ENCODE peak calls at places on chromosomes 13 and 19, in seven cellular contexts. K is AG09319, V is mucosa of descending colon, M is hypothalamus, Q is Peyer's patch, I is kidney tubule cell, R is T-helper 9 cell. F is an unnamed sample.

GRCh38 chr13:74681891-74682290 is 547.7 kb upstream of the KLF12 start:
- DNase-seq in K (no peak), V (no peak), M (no peak), Q (no peak), I (no peak), R (no peak), F (no peak)

GRCh38 chr19:55537741-55538111 is 793 bp upstream of the SBK2 start:
- DNase-seq in K (no peak), V (no peak), M (no peak), Q (no peak), I (peak), R (no peak), F (peak)

GRCh38 chr13:40137400-40137799 is 481.9 kb downstream of the COG6 start:
- DNase-seq in K (no peak), V (no peak), M (no peak), Q (no peak), I (no peak), R (no peak), F (no peak)

GRCh38 chr19:1302534-1303239 is 17.0 kb downstream of the EFNA2 start:
- DNase-seq in K (no peak), V (no peak), M (peak), Q (no peak), I (no peak), R (no peak), F (no peak)

GRCh38 chr19:42193706-42194105 is 23.8 kb downstream of the DEDD2 start:
- DNase-seq in K (no peak), V (no peak), M (no peak), Q (no peak), I (no peak), R (no peak), F (peak)

GRCh38 chr19:1396019-1396767 is 5.1 kb downstream of the GAMT start:
- DNase-seq in K (no peak), V (no peak), M (no peak), Q (no peak), I (no peak), R (no peak), F (no peak)

GRCh38 chr19:6873708-6874431 is 13.5 kb upstream of the ADGRE1 start:
- DNase-seq in K (no peak), V (peak), M (no peak), Q (no peak), I (no peak), R (no peak), F (no peak)

GRCh38 chr13:21478881-21479808 is 20.0 kb upstream of the ZDHHC20 start:
- DNase-seq in K (peak), V (peak), M (no peak), Q (peak), I (peak), R (peak), F (peak)

GRCh38 chr19:42196011-42197001 is 21.2 kb downstream of the DEDD2 start:
- DNase-seq in K (no peak), V (no peak), M (no peak), Q (no peak), I (no peak), R (no peak), F (no peak)

GRCh38 chr13:96279904-96280303 is 190.0 kb downstream of the HS6ST3 start:
- DNase-seq in K (no peak), V (no peak), M (no peak), Q (no peak), I (no peak), R (no peak), F (no peak)

GRCh38 chr13:75398072-75398471 is 83.9 kb downstream of the TBC1D4 start:
- DNase-seq in K (no peak), V (no peak), M (no peak), Q (no peak), I (no peak), R (no peak), F (no peak)

GRCh38 chr19:56297010-56297409 is 17.6 kb downstream of the ZSCAN5A start:
- DNase-seq in K (no peak), V (no peak), M (no peak), Q (no peak), I (no peak), R (no peak), F (no peak)

GRCh38 chr13:94182185-94182761 is 297.2 kb downstream of the DCT start:
- DNase-seq in K (no peak), V (no peak), M (no peak), Q (no peak), I (no peak), R (no peak), F (no peak)

GRCh38 chr19:5578094-5578846 is 10.5 kb upstream of the TINCR start:
- DNase-seq in K (peak), V (peak), M (peak), Q (peak), I (peak), R (peak), F (no peak)

GRCh38 chr19:51607920-51608562 is 22.2 kb downstream of the SIGLEC5 start:
- DNase-seq in K (peak), V (peak), M (peak), Q (peak), I (peak), R (peak), F (peak)

GRCh38 chr13:114263590-114263989 is 17.8 kb upstream of the UPF3A start:
- DNase-seq in K (no peak), V (no peak), M (no peak), Q (no peak), I (no peak), R (no peak), F (no peak)

GRCh38 chr13:33728271-33729037 is 89.5 kb upstream of the RFC3 start:
- DNase-seq in K (no peak), V (no peak), M (no peak), Q (no peak), I (peak), R (no peak), F (no peak)

GRCh38 chr19:4910594-4911273 is 1.4 kb downstream of the UHRF1 start:
- DNase-seq in K (no peak), V (peak), M (no peak), Q (peak), I (peak), R (peak), F (no peak)

GRCh38 chr19:31348416-31349159 is 648 bp downstream of the TSHZ3 start:
- DNase-seq in K (no peak), V (no peak), M (no peak), Q (peak), I (no peak), R (no peak), F (no peak)

GRCh38 chr13:114166381-114167131 is 12.5 kb upstream of the CFAP97D2 start:
- DNase-seq in K (no peak), V (no peak), M (peak), Q (no peak), I (no peak), R (no peak), F (no peak)

GRCh38 chr19:29805026-29805925 is 6.5 kb upstream of the CCNE1 start:
- DNase-seq in K (no peak), V (no peak), M (no peak), Q (no peak), I (peak), R (no peak), F (no peak)

GRCh38 chr19:34806976-34807860 is 34.2 kb upstream of the ZNF599 start:
- DNase-seq in K (no peak), V (no peak), M (no peak), Q (no peak), I (no peak), R (no peak), F (no peak)

GRCh38 chr19:409515-410242 is 732 bp upstream of the C2CD4C start:
- DNase-seq in K (no peak), V (no peak), M (no peak), Q (peak), I (no peak), R (no peak), F (no peak)

GRCh38 chr19:6238256-6238642 is 41.5 kb downstream of the MLLT1 start:
- DNase-seq in K (no peak), V (no peak), M (no peak), Q (no peak), I (no peak), R (no peak), F (peak)

GRCh38 chr13:25988655-25989054 is 63.2 kb downstream of the SHISA2 start:
- DNase-seq in K (no peak), V (no peak), M (no peak), Q (no peak), I (peak), R (no peak), F (no peak)

GRCh38 chr13:61107989-61108388 is 307.7 kb downstream of the PCDH20 start:
- DNase-seq in K (no peak), V (no peak), M (no peak), Q (no peak), I (no peak), R (no peak), F (no peak)